ENCODE peak calls at places on chromosomes 7 and 10, in six cellular contexts. U is uterus, H is body of pancreas, T is AG10803, Q is tibial nerve, L is HFF-Myc. P is an unnamed sample.

GRCh38 chr7:30171753-30172447 is 37.1 kb downstream of the MTURN start:
- DNase-seq in U (no peak), H (no peak), T (peak; percentile 32), Q (no peak), L (no peak), P (no peak)

GRCh38 chr7:103866919-103867318 is 122.5 kb downstream of the RELN start:
- DNase-seq in U (no peak), H (no peak), T (no peak), Q (no peak), L (no peak), P (no peak)

GRCh38 chr7:74240482-74240881 is 13.7 kb downstream of the RFC2 start:
- DNase-seq in U (no peak), H (peak; percentile 22), T (no peak), Q (no peak), L (no peak), P (no peak)

GRCh38 chr7:69893915-69894314 is 295.6 kb downstream of the AUTS2 start:
- DNase-seq in U (no peak), H (no peak), T (peak; percentile 37), Q (no peak), L (no peak), P (no peak)

GRCh38 chr7:110897538-110897937 is 193.4 kb upstream of the LRRN3 start:
- DNase-seq in U (no peak), H (no peak), T (no peak), Q (no peak), L (no peak), P (no peak)

GRCh38 chr7:2956526-2957368 is 86.9 kb downstream of the CARD11 start:
- DNase-seq in U (no peak), H (no peak), T (peak; percentile 14), Q (no peak), L (no peak), P (peak; percentile 19)

GRCh38 chr7:159154243-159154642 is 9.6 kb upstream of the VIPR2 start:
- DNase-seq in U (no peak), H (no peak), T (no peak), Q (no peak), L (no peak), P (no peak)

GRCh38 chr7:28613262-28613661 is 200.9 kb downstream of the CREB5 start:
- DNase-seq in U (no peak), H (no peak), T (no peak), Q (no peak), L (no peak), P (no peak)

GRCh38 chr7:50653116-50653854 is 88.1 kb upstream of the DDC start:
- DNase-seq in U (peak; percentile 80), H (peak; percentile 47), T (peak; percentile 78), Q (peak; percentile 48), L (no peak), P (no peak)

GRCh38 chr10:14385591-14386201 is 55.0 kb upstream of the FRMD4A start:
- DNase-seq in U (no peak), H (no peak), T (no peak), Q (no peak), L (no peak), P (no peak)

GRCh38 chr10:132158122-132158741 is 28.5 kb upstream of the DPYSL4 start:
- DNase-seq in U (no peak), H (no peak), T (no peak), Q (no peak), L (no peak), P (no peak)

GRCh38 chr10:116838143-116838725 is 11.1 kb upstream of the ENO4 start:
- DNase-seq in U (no peak), H (no peak), T (no peak), Q (no peak), L (no peak), P (no peak)

GRCh38 chr10:63561421-63561820 is 40.2 kb downstream of the REEP3 start:
- DNase-seq in U (no peak), H (no peak), T (no peak), Q (no peak), L (no peak), P (no peak)

GRCh38 chr7:129376778-129377700 is 57.2 kb upstream of the STRIP2 start:
- DNase-seq in U (no peak), H (no peak), T (peak; percentile 44), Q (no peak), L (no peak), P (no peak)

GRCh38 chr7:151235091-151235787 is 3.0 kb downstream of the CHPF2 start:
- DNase-seq in U (no peak), H (no peak), T (no peak), Q (no peak), L (no peak), P (no peak)

GRCh38 chr10:110600487-110601101 is 33.1 kb downstream of the SMC3 start:
- DNase-seq in U (no peak), H (peak; percentile 45), T (peak; percentile 66), Q (no peak), L (peak; percentile 36), P (peak; percentile 19)

GRCh38 chr7:73597978-73598782 is 19.8 kb upstream of the TBL2 start:
- DNase-seq in U (no peak), H (no peak), T (no peak), Q (no peak), L (no peak), P (no peak)

GRCh38 chr10:100792544-100792943 is 47.2 kb downstream of the PAX2 start:
- DNase-seq in U (no peak), H (no peak), T (no peak), Q (no peak), L (no peak), P (no peak)

GRCh38 chr10:24894728-24895127 is 57.7 kb downstream of the PRTFDC1 start:
- DNase-seq in U (no peak), H (no peak), T (no peak), Q (no peak), L (no peak), P (no peak)

GRCh38 chr10:1070939-1071338 is 14.8 kb downstream of the WDR37 start:
- DNase-seq in U (no peak), H (no peak), T (no peak), Q (no peak), L (no peak), P (no peak)

GRCh38 chr7:28808786-28809533 is 149.2 kb downstream of the TRIL start:
- DNase-seq in U (no peak), H (no peak), T (peak; percentile 37), Q (peak; percentile 22), L (no peak), P (no peak)

GRCh38 chr7:83850037-83850619 is 201.2 kb upstream of the SEMA3E start:
- DNase-seq in U (no peak), H (no peak), T (peak; percentile 9), Q (no peak), L (no peak), P (no peak)

GRCh38 chr7:1818581-1819200 is 148.6 kb downstream of the ELFN1 start:
- DNase-seq in U (no peak), H (no peak), T (no peak), Q (no peak), L (no peak), P (no peak)
- H3K4me3 ChIP-seq in U (no peak overlapping the region), H (no peak overlapping the region), T (no peak overlapping the region), Q (no peak overlapping the region), L (no peak overlapping the region), P (no peak overlapping the region)

DNA sequence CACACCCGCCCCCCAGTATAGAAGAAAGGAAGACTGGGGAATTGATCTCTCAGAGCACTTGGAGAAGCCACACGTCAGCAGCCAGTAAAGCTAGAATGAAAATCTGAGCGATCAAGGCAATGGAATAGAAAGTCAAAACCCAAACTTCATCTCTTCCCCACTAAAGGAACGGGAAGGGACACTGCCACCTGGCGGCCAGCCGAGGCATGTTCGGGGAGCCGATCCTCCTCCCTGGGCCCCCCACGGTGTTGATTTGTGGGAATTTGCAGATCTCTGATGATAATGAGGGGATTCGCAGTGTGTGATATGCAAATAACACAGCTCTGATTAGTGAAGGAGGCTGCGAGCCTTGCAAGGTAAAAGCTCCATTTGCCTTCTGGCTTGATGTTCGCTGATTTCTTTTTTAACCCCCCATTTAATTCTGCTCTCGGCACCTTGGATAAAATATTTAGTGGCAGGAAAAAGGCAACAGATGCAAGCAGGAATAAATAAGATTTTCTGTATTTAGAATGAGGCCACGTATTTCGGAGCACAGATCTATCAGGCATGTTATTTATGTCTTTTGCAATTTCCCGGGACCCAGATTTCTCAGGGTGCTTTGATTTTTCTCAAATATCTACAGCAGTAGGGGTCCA is 258.6 kb downstream of the PAXIP1 start:
- DNase-seq in U (no peak), H (peak; percentile 15), T (no peak), Q (no peak), L (no peak), P (no peak)
- TF ChIP-seq CTCF in U (peak; percentile 25), H (peak; percentile 78), T (peak; percentile 17), Q (peak; percentile 29), L (peak; percentile 72), P (peak; percentile 66)

DNA sequence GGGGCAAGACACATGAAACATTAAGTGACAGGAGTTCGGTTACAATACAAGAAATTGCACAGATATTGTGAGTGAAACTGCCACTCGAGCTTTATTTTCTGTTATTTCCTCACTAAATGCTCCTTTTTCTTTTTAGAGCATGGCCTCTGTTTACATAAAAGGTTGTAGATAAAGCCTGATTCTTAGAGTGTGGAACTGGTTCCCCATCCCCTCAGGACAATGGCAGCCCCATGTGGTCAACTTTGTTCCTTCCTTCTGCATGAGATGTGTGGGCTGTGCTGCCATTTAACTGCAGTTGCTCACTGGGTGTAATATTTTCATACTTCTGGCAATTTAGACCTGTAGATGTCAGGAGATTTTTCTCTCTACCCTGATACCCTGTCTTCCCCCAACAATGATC is 70.2 kb downstream of the LRGUK start:
- DNase-seq in U (no peak), H (no peak), T (no peak), Q (no peak), L (no peak), P (no peak)
- H3K4me3 ChIP-seq in U (no peak overlapping the region), H (no peak overlapping the region), T (no peak overlapping the region), Q (no peak overlapping the region), L (no peak overlapping the region), P (no peak overlapping the region)

GRCh38 chr7:149310990-149311573 is 49.1 kb downstream of the ZNF783 start:
- DNase-seq in U (no peak), H (no peak), T (no peak), Q (no peak), L (no peak), P (no peak)

GRCh38 chr7:149307775-149308501 is 45.9 kb downstream of the ZNF783 start:
- DNase-seq in U (no peak), H (no peak), T (no peak), Q (no peak), L (no peak), P (no peak)

GRCh38 chr7:149313981-149314380 is 52.0 kb downstream of the ZNF783 start:
- DNase-seq in U (no peak), H (no peak), T (no peak), Q (no peak), L (no peak), P (no peak)

GRCh38 chr7:149306854-149307253 is 44.9 kb downstream of the ZNF783 start:
- DNase-seq in U (no peak), H (no peak), T (no peak), Q (no peak), L (no peak), P (no peak)

DNA sequence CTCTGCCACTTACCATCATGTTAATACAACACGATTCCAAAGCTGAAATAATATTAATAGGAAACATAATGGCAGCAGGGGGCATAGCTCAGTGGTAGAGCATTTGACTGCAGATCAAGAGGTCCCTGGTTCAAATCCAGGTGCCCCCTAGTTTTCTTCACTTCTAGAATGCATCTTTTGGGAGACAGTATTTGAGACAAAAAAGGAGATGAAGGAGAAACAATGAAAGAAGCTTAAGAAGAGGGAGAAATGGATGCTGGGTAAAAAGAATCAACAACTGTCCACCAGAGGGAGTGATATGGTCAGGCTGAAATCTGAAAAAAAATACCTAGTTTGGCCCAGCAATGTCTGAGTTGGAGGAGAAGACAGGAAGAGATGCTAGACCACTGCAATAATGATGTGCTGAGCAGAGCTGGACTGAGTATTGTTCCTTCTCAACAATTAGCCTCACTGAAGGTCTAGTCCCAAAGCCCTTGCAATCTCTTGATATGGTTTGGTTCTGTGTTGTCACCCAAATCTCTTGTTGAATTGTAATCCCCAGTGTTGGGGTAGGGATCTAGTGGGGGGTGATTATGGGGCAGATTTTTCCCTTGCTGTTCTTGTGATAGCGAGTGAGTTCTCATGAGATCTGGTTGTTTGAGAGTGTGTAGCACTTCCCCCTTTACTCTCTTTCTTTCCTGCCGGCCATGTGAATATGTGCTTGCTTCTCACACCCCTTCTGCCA is 48.3 kb downstream of the ZNF783 start:
- DNase-seq in U (no peak), H (peak; percentile 6), T (peak; percentile 83), Q (no peak), L (peak; percentile 57), P (peak; percentile 51)
- TF ChIP-seq CTCF in U (no peak), H (peak; percentile 20), T (peak; percentile 72), Q (peak; percentile 22), L (peak; percentile 56), P (peak; percentile 76)